ENCODE peak calls at places on chromosome 3, in seven cellular contexts. B is cardiac fibroblast, Q is B cell, H is AG04450, W is fibroblast of villous mesenchyme, T is progenitor cell of endocrine pancreas, D is fibroblast of lung. V is an unnamed sample.

GRCh38 chr3:69141313-69141712 is 18.9 kb upstream of the LMOD3 start:
- DNase-seq in Q (no peak), D (no peak), W (no peak), H (no peak), T (no peak), B (no peak), V (no peak)

GRCh38 chr3:177250108-177250507 is 52.8 kb upstream of the TBL1XR1 start:
- DNase-seq in D (no peak), H (no peak), T (no peak), B (no peak), Q (no peak), W (no peak), V (no peak)

GRCh38 chr3:151460774-151461450 is at the start of gene IGSF10:
- DNase-seq in T (no peak), B (no peak), H (no peak), D (no peak), W (no peak), Q (no peak), V (no peak)

GRCh38 chr3:77326586-77326985 is 286.7 kb downstream of the ROBO2 start:
- DNase-seq in T (no peak), D (no peak), W (no peak), H (no peak), B (no peak), Q (no peak), V (no peak)

GRCh38 chr3:53045784-53046170 is at the start of gene SFMBT1:
- DNase-seq in W (peak; percentile 61), T (peak; percentile 57), H (no peak), D (peak; percentile 52), Q (peak; percentile 97), B (peak; percentile 52), V (peak; percentile 96)

GRCh38 chr3:100630664-100631063 is 21.3 kb downstream of the ADGRG7 start:
- DNase-seq in T (no peak), H (no peak), W (no peak), D (no peak), Q (no peak), B (no peak), V (no peak)

GRCh38 chr3:25047058-25047457 is 381.0 kb upstream of the RARB start:
- DNase-seq in H (no peak), W (no peak), T (no peak), B (peak; percentile 24), Q (no peak), D (peak; percentile 21), V (no peak)

GRCh38 chr3:38003371-38003816 is 12.8 kb downstream of the VILL start:
- DNase-seq in Q (peak; percentile 66), T (peak; percentile 73), H (no peak), D (peak; percentile 28), W (peak; percentile 44), B (peak; percentile 43), V (peak; percentile 71)

GRCh38 chr3:173411288-173412064 is 13.9 kb downstream of the NLGN1 start:
- DNase-seq in B (peak; percentile 65), T (no peak), H (no peak), D (peak; percentile 72), W (peak; percentile 46), Q (no peak), V (no peak)

GRCh38 chr3:55797775-55798174 is 310.7 kb upstream of the WNT5A start:
- DNase-seq in B (no peak), T (no peak), H (no peak), D (no peak), Q (no peak), W (no peak), V (no peak)

GRCh38 chr3:72274511-72275295 is 489.8 kb upstream of the PROK2 start:
- DNase-seq in W (peak; percentile 98), B (peak; percentile 86), H (peak; percentile 51), Q (peak; percentile 59), D (peak; percentile 96), T (no peak), V (peak; percentile 39)

GRCh38 chr3:108202834-108203233 is 19.4 kb downstream of the IFT57 start:
- DNase-seq in Q (no peak), W (no peak), H (no peak), B (peak; percentile 65), D (no peak), T (no peak), V (no peak)

GRCh38 chr3:64019879-64020278 is 3.4 kb downstream of the PSMD6 start:
- DNase-seq in D (no peak), Q (no peak), B (no peak), H (no peak), T (no peak), W (no peak), V (no peak)

GRCh38 chr3:58120075-58120812 is 90.5 kb downstream of the DNASE1L3 start:
- DNase-seq in H (no peak), D (peak; percentile 53), Q (peak; percentile 41), W (no peak), B (no peak), T (no peak), V (no peak)

GRCh38 chr3:54965746-54966145 is 37.9 kb upstream of the LRTM1 start:
- DNase-seq in W (peak; percentile 67), H (peak; percentile 90), T (no peak), D (peak; percentile 71), Q (no peak), B (peak; percentile 66), V (no peak)

GRCh38 chr3:104596551-104596950 is 770.2 kb upstream of the ALCAM start:
- DNase-seq in Q (peak; percentile 16), B (peak; percentile 74), W (peak; percentile 51), H (peak; percentile 33), D (peak; percentile 68), T (no peak), V (peak; percentile 22)

GRCh38 chr3:47867451-47868017 is 64.6 kb downstream of the DHX30 start:
- DNase-seq in B (no peak), Q (no peak), H (no peak), T (no peak), D (no peak), W (no peak), V (no peak)

GRCh38 chr3:57910988-57911387 is 97.2 kb upstream of the FLNB start:
- DNase-seq in Q (no peak), W (no peak), H (no peak), T (no peak), D (peak; percentile 40), B (peak; percentile 45), V (no peak)

DNA sequence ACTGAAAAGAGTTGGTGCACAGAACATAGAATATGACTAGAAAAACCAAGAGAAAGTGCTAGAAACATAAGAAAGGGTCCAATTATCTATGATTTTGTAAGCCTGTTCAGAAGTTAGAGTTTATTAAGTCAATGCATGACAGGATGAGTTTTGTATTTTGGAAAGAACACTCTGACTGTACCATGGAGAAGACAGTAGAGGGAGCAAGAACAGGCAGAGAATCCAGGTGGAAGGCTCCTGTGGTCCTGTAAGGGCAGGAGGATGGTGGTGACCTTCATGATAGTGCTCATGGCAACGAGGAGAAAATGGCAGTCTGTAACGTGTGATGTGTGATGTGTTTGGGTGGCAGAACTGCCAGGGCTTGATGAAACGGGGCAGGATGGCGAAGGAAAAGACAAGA is 249.1 kb downstream of the CTNNB1 start:
- DNase-seq in B (no peak), Q (no peak), D (no peak), H (no peak), T (no peak), W (no peak), V (no peak)
- TF ChIP-seq CTCF in B (no peak), Q (no peak), D (no peak), H (no peak), T (no peak), W (peak; percentile 6), V (no peak)

GRCh38 chr3:86785381-86785780 is 205.6 kb downstream of the VGLL3 start:
- DNase-seq in B (peak; percentile 71), D (peak; percentile 81), Q (no peak), H (no peak), T (no peak), W (peak; percentile 43), V (no peak)
- TF ChIP-seq CTCF in B (peak; percentile 41), D (peak; percentile 52), Q (no peak), H (peak; percentile 67), T (peak; percentile 25), W (peak; percentile 42), V (no peak)

GRCh38 chr3:178947738-178948137 is 123.9 kb downstream of the ZMAT3 start:
- DNase-seq in H (no peak), W (no peak), T (no peak), B (no peak), D (peak; percentile 28), Q (no peak), V (no peak)
- TF ChIP-seq CTCF in H (peak; percentile 28), W (peak; percentile 18), T (peak; percentile 16), B (no peak), D (no peak), Q (no peak), V (no peak)

GRCh38 chr3:31450345-31450744 is 82.4 kb upstream of the STT3B start:
- DNase-seq in H (no peak), Q (no peak), D (no peak), T (no peak), W (no peak), B (no peak), V (no peak)

GRCh38 chr3:31446411-31446810 is 86.3 kb upstream of the STT3B start:
- DNase-seq in B (no peak), T (no peak), D (no peak), Q (no peak), H (no peak), W (no peak), V (no peak)

GRCh38 chr3:31449318-31449717 is 83.4 kb upstream of the STT3B start:
- DNase-seq in Q (no peak), B (no peak), T (no peak), W (no peak), D (no peak), H (no peak), V (no peak)

GRCh38 chr3:31448882-31449243 is 83.9 kb upstream of the STT3B start:
- DNase-seq in B (no peak), D (no peak), T (no peak), Q (no peak), W (no peak), H (no peak), V (no peak)

DNA sequence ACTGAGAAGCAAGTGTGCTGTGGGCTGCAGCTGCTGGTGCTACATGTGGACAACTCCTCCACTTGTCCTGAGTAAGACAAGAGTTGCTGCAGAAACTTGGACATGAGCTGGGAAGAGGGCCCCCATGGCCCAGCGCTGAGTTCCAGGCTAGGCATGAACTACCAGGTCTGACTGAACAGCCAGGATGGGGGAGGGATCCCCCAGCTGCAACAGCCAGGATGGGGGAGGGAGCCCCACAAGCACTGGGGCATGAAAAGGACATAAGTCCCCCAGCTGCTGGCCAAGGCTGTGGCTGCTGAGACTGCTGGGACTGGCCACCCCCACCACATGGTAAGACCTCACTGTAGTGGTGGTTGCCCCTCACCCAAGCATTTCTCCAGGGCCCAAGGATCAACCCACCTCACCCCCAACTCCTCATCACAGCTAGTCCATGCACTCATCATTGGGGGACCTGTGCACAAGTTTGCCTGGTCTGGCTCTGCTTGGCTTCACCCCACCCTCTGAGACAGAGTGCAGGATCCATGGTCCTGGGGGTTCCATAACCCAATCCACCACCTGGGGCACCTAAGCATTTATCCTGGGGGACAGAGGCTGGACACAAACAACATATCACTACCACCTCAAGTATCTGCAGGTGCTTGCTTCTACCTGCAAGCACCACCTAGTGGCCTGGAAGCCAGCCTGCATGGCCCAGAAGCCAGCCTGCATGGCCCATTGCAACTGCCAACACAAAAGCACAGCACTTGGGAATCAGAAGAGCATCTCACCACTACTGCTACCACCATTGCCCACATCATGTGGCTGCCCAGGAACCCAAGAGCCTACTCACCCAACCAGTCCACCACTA is 84.5 kb upstream of the STT3B start:
- DNase-seq in H (no peak), D (no peak), W (peak; percentile 11), T (no peak), B (peak; percentile 40), Q (no peak), V (no peak)
- TF ChIP-seq CTCF in H (peak; percentile 48), D (peak; percentile 31), W (peak; percentile 60), T (peak; percentile 54), B (peak; percentile 71), Q (peak; percentile 16), V (peak; percentile 15)

GRCh38 chr3:115861166-115861733 is 237.9 kb downstream of the GAP43 start:
- DNase-seq in W (no peak), D (no peak), H (no peak), T (no peak), B (no peak), Q (no peak), V (no peak)
- TF ChIP-seq CTCF in W (peak; percentile 35), D (no peak), H (no peak), T (peak; percentile 55), B (no peak), Q (no peak), V (no peak)